ENCODE peak calls at places on chromosome X, in seven cellular contexts. O, G, U, P, D, Y and C are unnamed samples.

GRCh38 chrX:148459343-148459742 is 41.1 kb upstream of the AFF2 start:
- DNase-seq in O (no peak), G (no peak), U (no peak), P (no peak), D (no peak), Y (no peak), C (no peak)

GRCh38 chrX:7170903-7171302 is 22.9 kb upstream of the PUDP start:
- DNase-seq in O (peak), G (no peak), U (peak), P (no peak), D (peak), Y (no peak), C (peak)

GRCh38 chrX:31847773-31848172 is 775.9 kb upstream of the FTHL17 start:
- DNase-seq in O (no peak), G (no peak), U (no peak), P (no peak), D (no peak), Y (no peak), C (no peak)

GRCh38 chrX:123422875-123423274 is 238.8 kb downstream of the GRIA3 start:
- DNase-seq in O (no peak), G (no peak), U (peak), P (no peak), D (no peak), Y (no peak), C (no peak)

GRCh38 chrX:48824066-48824465 is 2.2 kb upstream of the ERAS start:
- DNase-seq in O (no peak), G (no peak), U (no peak), P (no peak), D (no peak), Y (no peak), C (no peak)

GRCh38 chrX:68930576-68931317 is 101.9 kb downstream of the EFNB1 start:
- DNase-seq in O (no peak), G (no peak), U (no peak), P (no peak), D (no peak), Y (no peak), C (no peak)

GRCh38 chrX:111352424-111352823 is 59.6 kb downstream of the DCX start:
- DNase-seq in O (no peak), G (no peak), U (peak), P (peak), D (no peak), Y (no peak), C (no peak)

GRCh38 chrX:13669246-13669689 is 16.3 kb downstream of the TCEANC start:
- DNase-seq in O (peak), G (peak), U (peak), P (peak), D (peak), Y (peak), C (peak)

GRCh38 chrX:150299579-150299978 is 63.5 kb upstream of the MAMLD1 start:
- DNase-seq in O (no peak), G (no peak), U (no peak), P (no peak), D (no peak), Y (no peak), C (no peak)

GRCh38 chrX:130086414-130087207 is 23.7 kb downstream of the ELF4 start:
- DNase-seq in O (peak), G (no peak), U (no peak), P (no peak), D (peak), Y (peak), C (peak)

GRCh38 chrX:865422-865821 is 234.8 kb downstream of the SHOX start:
- DNase-seq in O (no peak), G (no peak), U (no peak), P (no peak), D (no peak), Y (no peak), C (no peak)

GRCh38 chrX:51697397-51697796 is 12.9 kb upstream of the CENPVL1 start:
- DNase-seq in O (no peak), G (no peak), U (no peak), P (no peak), D (no peak), Y (no peak), C (no peak)

GRCh38 chrX:9606971-9607370 is 142.1 kb downstream of the TBL1X start:
- DNase-seq in O (no peak), G (no peak), U (no peak), P (no peak), D (no peak), Y (no peak), C (no peak)

GRCh38 chrX:10085223-10085622 is 71.6 kb upstream of the CLCN4 start:
- DNase-seq in O (no peak), G (no peak), U (no peak), P (no peak), D (no peak), Y (no peak), C (no peak)

GRCh38 chrX:49019599-49020249 is 17.7 kb upstream of the GRIPAP1 start:
- DNase-seq in O (no peak), G (no peak), U (no peak), P (no peak), D (no peak), Y (peak), C (no peak)

GRCh38 chrX:71367396-71367795 is 1.2 kb downstream of the TAF1 start:
- DNase-seq in O (no peak), G (no peak), U (no peak), P (no peak), D (peak), Y (no peak), C (no peak)

GRCh38 chrX:144566592-144566991 is 680.7 kb upstream of the SPANXN1 start:
- DNase-seq in O (no peak), G (no peak), U (no peak), P (no peak), D (no peak), Y (no peak), C (no peak)

GRCh38 chrX:153649915-153650782 is 3.1 kb downstream of the DUSP9 start:
- DNase-seq in O (no peak), G (no peak), U (no peak), P (no peak), D (no peak), Y (no peak), C (no peak)

GRCh38 chrX:129581904-129582303 is 41.8 kb downstream of the OCRL start:
- DNase-seq in O (no peak), G (no peak), U (no peak), P (no peak), D (no peak), Y (no peak), C (no peak)

GRCh38 chrX:70129811-70130210 is 3.4 kb upstream of the IGBP1 start:
- DNase-seq in O (no peak), G (peak), U (no peak), P (no peak), D (no peak), Y (no peak), C (no peak)

GRCh38 chrX:307261-308111 is 11.1 kb downstream of the GTPBP6 start:
- DNase-seq in O (no peak), G (no peak), U (no peak), P (peak), D (no peak), Y (peak), C (no peak)

GRCh38 chrX:72094894-72095293 is 36.8 kb downstream of the RTL5 start:
- DNase-seq in O (peak), G (no peak), U (no peak), P (peak), D (peak), Y (no peak), C (peak)

GRCh38 chrX:13658602-13659001 is 5.7 kb downstream of the TCEANC start:
- DNase-seq in O (peak), G (no peak), U (peak), P (no peak), D (no peak), Y (no peak), C (no peak)

GRCh38 chrX:107503996-107504395 is 54.5 kb downstream of the FRMPD3 start:
- DNase-seq in O (no peak), G (no peak), U (no peak), P (no peak), D (no peak), Y (no peak), C (no peak)

GRCh38 chrX:20372533-20372932 is 105.8 kb upstream of the RPS6KA3 start:
- DNase-seq in O (no peak), G (no peak), U (peak), P (no peak), D (no peak), Y (no peak), C (no peak)

GRCh38 chrX:27987862-27988646 is 6.8 kb upstream of the DCAF8L1 start:
- DNase-seq in O (no peak), G (no peak), U (no peak), P (no peak), D (no peak), Y (peak), C (no peak)

GRCh38 chrX:45070116-45071007 is 130.3 kb downstream of the DIPK2B start:
- DNase-seq in O (no peak), G (no peak), U (peak), P (no peak), D (no peak), Y (no peak), C (no peak)

GRCh38 chrX:39301041-39301440 is 499.8 kb downstream of the MID1IP1 start:
- DNase-seq in O (no peak), G (no peak), U (no peak), P (no peak), D (no peak), Y (no peak), C (no peak)

GRCh38 chrX:15816886-15817285 is 26.6 kb downstream of the ZRSR2 start:
- DNase-seq in O (peak), G (no peak), U (peak), P (no peak), D (peak), Y (no peak), C (peak)

GRCh38 chrX:1300449-1300848 is 31.8 kb downstream of the CSF2RA start:
- DNase-seq in O (no peak), G (no peak), U (no peak), P (no peak), D (no peak), Y (no peak), C (no peak)

GRCh38 chrX:154136627-154137161 is 7.3 kb upstream of the OPN1LW start:
- DNase-seq in O (peak), G (peak), U (peak), P (peak), D (peak), Y (peak), C (peak)

GRCh38 chrX:16114640-16115039 is 8.7 kb upstream of the GRPR start:
- DNase-seq in O (no peak), G (no peak), U (peak), P (no peak), D (no peak), Y (no peak), C (no peak)

GRCh38 chrX:41067721-41068120 is 17.5 kb upstream of the USP9X start:
- DNase-seq in O (no peak), G (no peak), U (no peak), P (no peak), D (no peak), Y (no peak), C (no peak)

GRCh38 chrX:133297284-133297683 is 79.1 kb upstream of the TFDP3 start:
- DNase-seq in O (no peak), G (peak), U (peak), P (no peak), D (no peak), Y (no peak), C (no peak)

GRCh38 chrX:147602297-147602696 is 309.4 kb upstream of the FMR1 start:
- DNase-seq in O (no peak), G (no peak), U (peak), P (no peak), D (no peak), Y (no peak), C (no peak)

GRCh38 chrX:135170877-135171519 is at the start of gene CT55:
- DNase-seq in O (no peak), G (no peak), U (peak), P (no peak), D (no peak), Y (no peak), C (no peak)

GRCh38 chrX:103513476-103514108 is 5.7 kb downstream of the RAB40A start:
- DNase-seq in O (no peak), G (no peak), U (no peak), P (no peak), D (no peak), Y (no peak), C (no peak)

GRCh38 chrX:56281789-56282188 is 49.6 kb downstream of the KLF8 start:
- DNase-seq in O (no peak), G (no peak), U (no peak), P (no peak), D (no peak), Y (no peak), C (no peak)